ENCODE peak calls at places on chromosome 20, in five cellular contexts. H, V, G, R and F are unnamed samples.

GRCh38 chr20:49685809-49686208 is 27.9 kb downstream of the B4GALT5 start:
- DNase-seq in H (no peak), V (no peak), G (no peak), R (no peak), F (no peak)

GRCh38 chr20:1934578-1935573 is 39.7 kb downstream of the SIRPA start:
- DNase-seq in H (no peak), V (no peak), G (no peak), R (no peak), F (peak; percentile 96)

GRCh38 chr20:51926670-51927305 is 124.5 kb upstream of the SALL4 start:
- DNase-seq in H (no peak), V (no peak), G (no peak), R (no peak), F (no peak)

GRCh38 chr20:44005661-44006060 is 91.0 kb downstream of the TOX2 start:
- DNase-seq in H (no peak), V (no peak), G (no peak), R (no peak), F (no peak)

GRCh38 chr20:59800309-59800708 is 133.1 kb downstream of the SYCP2 start:
- DNase-seq in H (no peak), V (no peak), G (no peak), R (no peak), F (no peak)

GRCh38 chr20:15834857-15835256 is 738.4 kb downstream of the KIF16B start:
- DNase-seq in H (no peak), V (no peak), G (no peak), R (peak; percentile 63), F (no peak)

GRCh38 chr20:63017076-63017825 is 10.5 kb upstream of the BHLHE23 start:
- DNase-seq in H (no peak), V (no peak), G (no peak), R (no peak), F (no peak)

GRCh38 chr20:872855-873520 is 39.5 kb downstream of the FAM110A start:
- DNase-seq in H (no peak), V (no peak), G (no peak), R (no peak), F (no peak)

GRCh38 chr20:4087923-4088322 is 72.6 kb upstream of the RNF24 start:
- DNase-seq in H (no peak), V (no peak), G (no peak), R (no peak), F (no peak)

GRCh38 chr20:967796-968742 is 34.0 kb downstream of the RSPO4 start:
- DNase-seq in H (no peak), V (peak; percentile 20), G (no peak), R (no peak), F (no peak)

GRCh38 chr20:21395666-21396044 is 1.7 kb downstream of the NKX2-4 start:
- DNase-seq in H (peak; percentile 58), V (no peak), G (no peak), R (no peak), F (no peak)

GRCh38 chr20:22836877-22837276 is 198.2 kb upstream of the SSTR4 start:
- DNase-seq in H (no peak), V (no peak), G (no peak), R (no peak), F (no peak)

GRCh38 chr20:50003253-50003656 is 20.5 kb downstream of the SNAI1 start:
- DNase-seq in H (no peak), V (no peak), G (no peak), R (no peak), F (peak; percentile 69)

GRCh38 chr20:823326-823902 is 10.1 kb upstream of the FAM110A start:
- DNase-seq in H (no peak), V (no peak), G (no peak), R (no peak), F (no peak)